ENCODE peak calls at places on chromosomes 13 and 19, in five cellular contexts. D, E, N, X and W are unnamed samples.

GRCh38 chr13:40132249-40132648 is 476.8 kb downstream of the COG6 start:
- DNase-seq in D (no peak), N (no peak), X (no peak), E (no peak), W (no peak)

GRCh38 chr19:41339936-41340335 is 13.8 kb downstream of the TGFB1 start:
- DNase-seq in D (peak; percentile 67), E (no peak), N (no peak), X (no peak), W (no peak)

GRCh38 chr13:44140146-44140545 is 233.5 kb upstream of the SERP2 start:
- DNase-seq in E (peak; percentile 46), N (peak; percentile 48), X (no peak), D (no peak), W (no peak)

GRCh38 chr19:8127311-8127710 is 22.1 kb downstream of the FBN3 start:
- DNase-seq in X (no peak), E (no peak), N (no peak), D (no peak), W (no peak)

GRCh38 chr13:49986471-49986870 is 10.4 kb upstream of the TRIM13 start:
- DNase-seq in E (no peak), X (no peak), D (no peak), N (no peak), W (no peak)

GRCh38 chr19:49261602-49262001 is 63.4 kb downstream of the SLC6A16 start:
- DNase-seq in X (no peak), D (no peak), N (no peak), E (no peak), W (no peak)

GRCh38 chr19:45777395-45777961 is 4.8 kb downstream of the DMPK start:
- DNase-seq in X (no peak), E (no peak), N (no peak), D (no peak), W (no peak)

GRCh38 chr19:16470911-16471811 is 609 bp downstream of the EPS15L1 start:
- DNase-seq in N (peak; percentile 39), E (no peak), X (peak; percentile 53), D (peak; percentile 50), W (peak; percentile 45)

GRCh38 chr13:110582421-110582954 is 21.0 kb upstream of the RAB20 start:
- DNase-seq in E (no peak), X (no peak), D (no peak), N (no peak), W (no peak)

GRCh38 chr13:73001971-73002370 is 56.8 kb upstream of the KLF5 start:
- DNase-seq in N (no peak), X (no peak), E (no peak), D (no peak), W (no peak)

GRCh38 chr19:3618144-3618810 is 8.3 kb downstream of the CACTIN start:
- DNase-seq in X (no peak), E (peak; percentile 73), N (peak; percentile 71), D (peak; percentile 23), W (peak; percentile 23)

GRCh38 chr19:55931936-55932386 is at the start of gene NLRP13:
- DNase-seq in N (no peak), E (no peak), D (no peak), X (no peak), W (no peak)
- H3K9me3 ChIP-seq in N (no peaks in the 10 kb centered on the region), E (peaks cover 73% of the 10 kb centered on the region), D (no peaks in the 10 kb centered on the region), X (peaks cover 16% of the 10 kb centered on the region), W (no peaks in the 10 kb centered on the region)

DNA sequence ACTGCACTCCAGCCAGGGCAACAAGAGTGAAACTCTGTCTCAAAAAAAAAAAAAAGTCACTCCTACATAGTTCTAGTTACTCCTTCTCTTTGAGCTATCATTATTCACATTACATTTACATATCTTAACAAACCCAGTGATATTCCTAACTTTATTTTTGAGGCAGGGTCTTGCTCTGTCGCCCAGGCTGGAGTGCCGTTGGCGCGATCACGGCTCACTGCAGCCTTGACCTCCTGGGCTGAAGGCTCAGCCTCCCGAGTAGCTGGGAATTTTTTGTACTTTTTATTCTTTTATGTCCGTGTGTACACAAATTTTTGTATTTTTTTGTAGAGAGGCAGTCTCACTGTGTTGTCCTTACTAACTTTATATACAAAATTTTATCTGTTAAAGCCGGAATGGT is 587 bp upstream of the RPS15 start:
- DNase-seq in N (no peak), E (no peak), D (no peak), X (no peak), W (no peak)
- H3K79me2 ChIP-seq in N (peaks cover 28% of the 10 kb centered on the region), E (peaks cover 11% of the 10 kb centered on the region), D (peaks cover 34% of the 10 kb centered on the region), X (peaks cover 61% of the 10 kb centered on the region), W (peaks cover 40% of the 10 kb centered on the region)

GRCh38 chr19:46902402-46902766 is 41.6 kb downstream of the ARHGAP35 start:
- DNase-seq in N (peak; percentile 51), E (no peak), X (peak; percentile 90), D (peak; percentile 49), W (no peak)

GRCh38 chr19:46901701-46902401 is 41.1 kb downstream of the ARHGAP35 start:
- DNase-seq in E (no peak), N (no peak), X (peak; percentile 34), D (peak; percentile 71), W (no peak)

GRCh38 chr19:46898731-46899130 is 37.9 kb downstream of the ARHGAP35 start:
- DNase-seq in X (peak; percentile 79), N (peak; percentile 14), E (no peak), D (peak; percentile 92), W (no peak)

GRCh38 chr19:46903458-46903857 is 42.7 kb downstream of the ARHGAP35 start:
- DNase-seq in E (no peak), X (no peak), D (no peak), N (no peak), W (no peak)

GRCh38 chr19:46900341-46900740 is 39.5 kb downstream of the ARHGAP35 start:
- DNase-seq in N (no peak), X (no peak), E (no peak), D (no peak), W (no peak)
- H3K27ac ChIP-seq in N (no peak overlapping the region), X (no peak overlapping the region), E (no peak overlapping the region), D (no peak overlapping the region), W (no peak overlapping the region)

GRCh38 chr19:9148687-9149086 is 8.5 kb downstream of the ZNF317 start:
- DNase-seq in X (no peak), N (no peak), E (no peak), D (no peak), W (no peak)
- H3K9me3 ChIP-seq in X (peaks cover 30% of the 10 kb centered on the region), N (peaks cover 33% of the 10 kb centered on the region), E (peaks cover 35% of the 10 kb centered on the region), D (no peaks in the 10 kb centered on the region), W (peaks cover 23% of the 10 kb centered on the region)

GRCh38 chr19:58550362-58551122 is 4.4 kb downstream of the CHMP2A start:
- DNase-seq in D (no peak), E (no peak), X (no peak), N (no peak), W (peak; percentile 13)
- H3K79me2 ChIP-seq in D (peaks cover 52% of the 10 kb centered on the region), E (peaks cover 17% of the 10 kb centered on the region), X (peaks cover 86% of the 10 kb centered on the region), N (peaks cover 60% of the 10 kb centered on the region), W (peaks cover 84% of the 10 kb centered on the region)

GRCh38 chr19:35755160-35755549 is 1.7 kb downstream of the HSPB6 start:
- DNase-seq in D (no peak), E (no peak), N (no peak), X (no peak), W (no peak)
- H3K27ac ChIP-seq in D (peak overlapping the region; percentile 99), E (no peak overlapping the region), N (peak overlapping the region; percentile 97), X (no peak overlapping the region), W (no peak overlapping the region)

DNA sequence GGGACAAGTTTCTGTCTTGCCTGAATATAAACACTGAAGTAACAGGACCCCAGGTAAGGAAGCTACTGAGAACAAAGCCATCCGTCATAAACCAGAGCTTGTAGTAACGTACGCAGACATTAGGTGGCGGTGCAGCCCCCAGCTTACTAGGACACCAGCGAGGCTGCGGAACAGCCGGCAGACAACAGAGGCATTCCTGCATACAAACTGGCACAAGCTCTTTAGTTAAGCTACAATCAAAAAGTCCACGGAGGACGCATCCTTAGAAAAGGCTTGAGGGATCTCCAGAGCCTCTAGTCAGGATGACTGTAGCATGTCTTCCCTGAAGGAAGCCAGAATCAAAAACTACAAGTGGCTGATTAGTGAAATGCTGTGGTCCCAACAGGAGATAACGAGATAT is 26.2 kb downstream of the ZNF160 start:
- DNase-seq in D (peak; percentile 43), X (no peak), N (peak; percentile 78), E (peak; percentile 91), W (peak; percentile 64)
- H3K9me3 ChIP-seq in D (no peaks in the 10 kb centered on the region), X (peaks cover 21% of the 10 kb centered on the region), N (peaks cover 13% of the 10 kb centered on the region), E (no peaks in the 10 kb centered on the region), W (no peaks in the 10 kb centered on the region)

GRCh38 chr19:47503823-47504145 is 11.1 kb downstream of the NAPA start:
- DNase-seq in N (no peak), E (no peak), X (no peak), D (no peak), W (no peak)

GRCh38 chr19:47499863-47500830 is 14.7 kb downstream of the NAPA start:
- DNase-seq in E (peak; percentile 74), N (no peak), D (no peak), X (no peak), W (no peak)

GRCh38 chr19:47505506-47505905 is 9.4 kb downstream of the NAPA start:
- DNase-seq in E (no peak), N (no peak), D (no peak), X (no peak), W (no peak)

GRCh38 chr19:47506459-47506858 is 8.4 kb downstream of the NAPA start:
- DNase-seq in X (no peak), E (no peak), N (no peak), D (no peak), W (no peak)

GRCh38 chr19:47503130-47503822 is 11.6 kb downstream of the NAPA start:
- DNase-seq in D (no peak), E (no peak), N (no peak), X (no peak), W (no peak)
- H3K79me2 ChIP-seq in D (peaks cover 27% of the 10 kb centered on the region), E (no peaks in the 10 kb centered on the region), N (peaks cover 60% of the 10 kb centered on the region), X (peaks cover 36% of the 10 kb centered on the region), W (peaks cover 25% of the 10 kb centered on the region)

DNA sequence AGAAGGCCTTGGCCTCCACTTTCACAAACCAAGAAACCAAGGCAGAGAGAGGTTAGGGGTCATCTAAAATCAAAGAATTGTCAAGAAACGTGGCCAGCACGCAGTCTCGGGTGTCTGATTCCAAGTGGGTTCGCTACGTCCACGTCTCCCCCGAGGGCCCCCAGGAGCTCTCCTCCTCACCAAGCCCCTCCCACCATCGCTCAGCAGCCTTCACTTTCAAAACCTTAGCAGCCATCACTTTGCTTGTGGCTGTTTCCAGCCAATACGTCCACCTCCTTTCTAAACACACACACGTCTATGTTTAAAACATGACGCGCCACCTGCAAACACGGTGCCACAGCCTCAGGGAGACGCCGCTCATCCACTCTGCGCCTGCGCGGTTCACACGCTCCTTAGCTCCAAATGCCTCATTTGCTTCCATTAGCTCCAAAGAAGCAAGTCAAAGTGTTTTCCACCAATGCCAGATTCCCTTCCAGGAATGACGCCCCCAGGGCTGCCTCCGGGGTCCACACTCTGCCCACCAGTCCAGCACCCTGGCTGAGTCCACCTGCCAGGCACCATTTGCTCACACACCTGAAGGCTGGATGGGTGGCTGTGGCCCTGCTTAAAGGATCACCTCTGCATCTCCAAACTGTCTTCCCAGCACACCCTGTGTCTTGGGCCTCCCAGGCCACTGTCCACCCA is 5.5 kb downstream of the RASA3 start:
- DNase-seq in X (no peak), N (no peak), E (no peak), D (no peak), W (no peak)
- H3K27ac ChIP-seq in X (no peak overlapping the region), N (no peak overlapping the region), E (no peak overlapping the region), D (peak overlapping the region; percentile 96), W (peak overlapping the region; percentile 52)

GRCh38 chr13:20803180-20803965 is 29.6 kb upstream of the EEF1AKMT1 start:
- DNase-seq in N (no peak), X (no peak), D (no peak), E (no peak), W (no peak)
- H3K9me3 ChIP-seq in N (no peaks in the 10 kb centered on the region), X (no peaks in the 10 kb centered on the region), D (no peaks in the 10 kb centered on the region), E (no peaks in the 10 kb centered on the region), W (no peaks in the 10 kb centered on the region)